ENCODE peak calls at places on chromosomes 2 and 18, in six cellular contexts. D is K562, A is H1, X is GM23338, G is HepG2, E is WTC11. O is an unnamed sample.
A peak's percentile ranks its signal among the peaks of the same experiment; 100 is the strongest.

GRCh38 chr18:47040982-47041381 is 5.6 kb upstream of the ELOA2 start:
- DNase-seq in D (no peak), A (no peak), X (no peak), G (no peak), E (no peak), O (no peak)

GRCh38 chr2:153912798-153913396 is 41.2 kb downstream of the GALNT13 start:
- DNase-seq in D (no peak), A (no peak), X (no peak), G (no peak), E (no peak), O (no peak)

GRCh38 chr2:168526641-168527040 is 70.6 kb downstream of the CERS6 start:
- DNase-seq in D (no peak), A (no peak), X (no peak), G (no peak), E (no peak), O (no peak)

GRCh38 chr2:58387701-58388100 is 146.6 kb upstream of the FANCL start:
- DNase-seq in D (no peak), A (no peak), X (no peak), G (no peak), E (no peak), O (no peak)

GRCh38 chr2:71798266-71799012 is 345.1 kb downstream of the DYSF start:
- DNase-seq in D (peak; percentile 84), A (peak; percentile 83), X (peak; percentile 87), G (peak; percentile 61), E (peak; percentile 76), O (no peak)

GRCh38 chr18:75455249-75456183 is 28.0 kb upstream of the SMIM21 start:
- DNase-seq in D (no peak), A (peak; percentile 69), X (peak; percentile 57), G (no peak), E (peak; percentile 63), O (no peak)

GRCh38 chr18:79699653-79700052 is 20.1 kb downstream of the CTDP1 start:
- DNase-seq in D (no peak), A (no peak), X (no peak), G (no peak), E (no peak), O (no peak)

GRCh38 chr2:136305517-136306192 is 187.7 kb upstream of the CXCR4 start:
- DNase-seq in D (no peak), A (no peak), X (no peak), G (no peak), E (no peak), O (no peak)

GRCh38 chr2:217553689-217554088 is 449.1 kb downstream of the TNS1 start:
- DNase-seq in D (no peak), A (no peak), X (no peak), G (no peak), E (no peak), O (no peak)

DNA sequence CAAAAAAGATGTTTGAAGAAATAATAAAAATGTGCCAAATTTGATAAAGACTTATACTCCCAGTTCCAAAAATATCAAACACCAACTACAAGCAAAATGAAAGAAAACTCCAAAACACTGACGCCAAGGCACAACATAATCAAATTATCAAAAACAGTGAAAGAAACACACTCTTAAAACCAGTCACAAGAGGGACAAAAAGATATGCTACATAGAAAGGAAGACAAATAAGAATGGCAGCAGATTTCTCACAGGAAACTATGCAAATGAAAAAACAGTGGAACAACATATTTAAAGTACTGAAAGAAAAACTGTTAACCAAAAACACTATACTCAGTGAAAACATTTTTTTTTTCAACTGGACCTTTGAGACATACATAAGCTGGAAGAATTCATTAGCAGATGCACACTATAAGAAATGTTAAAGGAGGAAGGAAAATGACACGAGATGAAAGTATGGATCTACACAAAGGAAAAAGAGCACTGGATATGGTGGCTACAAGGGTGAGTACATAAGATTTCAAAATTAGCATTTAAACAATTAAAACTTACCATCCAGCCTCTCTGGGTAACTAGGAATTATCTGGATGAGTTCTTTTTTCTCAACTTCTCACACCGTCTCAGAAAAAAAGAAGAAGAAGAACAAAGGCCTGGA is 94.0 kb upstream of the ACVR1C start:
- DNase-seq in D (no peak), A (no peak), X (peak; percentile 20), G (no peak), E (no peak), O (no peak)
- TF ChIP-seq CREB1 in D (no peak), A (no peak), X (no peak), G (no peak), E (no peak), O (no peak)

GRCh38 chr2:101151141-101151858 is at the start of gene TBC1D8:
- DNase-seq in D (peak; percentile 96), A (peak; percentile 89), X (peak; percentile 91), G (peak; percentile 84), E (peak; percentile 89), O (no peak)

GRCh38 chr2:101147971-101148370 is 3.2 kb downstream of the TBC1D8 start:
- DNase-seq in D (no peak), A (no peak), X (no peak), G (no peak), E (no peak), O (no peak)

GRCh38 chr2:101150306-101151140 is 659 bp downstream of the TBC1D8 start:
- DNase-seq in D (peak; percentile 48), A (peak; percentile 77), X (peak; percentile 57), G (no peak), E (peak; percentile 57), O (no peak)

GRCh38 chr2:101148777-101149176 is 2.4 kb downstream of the TBC1D8 start:
- DNase-seq in D (no peak), A (no peak), X (no peak), G (no peak), E (no peak), O (no peak)

DNA sequence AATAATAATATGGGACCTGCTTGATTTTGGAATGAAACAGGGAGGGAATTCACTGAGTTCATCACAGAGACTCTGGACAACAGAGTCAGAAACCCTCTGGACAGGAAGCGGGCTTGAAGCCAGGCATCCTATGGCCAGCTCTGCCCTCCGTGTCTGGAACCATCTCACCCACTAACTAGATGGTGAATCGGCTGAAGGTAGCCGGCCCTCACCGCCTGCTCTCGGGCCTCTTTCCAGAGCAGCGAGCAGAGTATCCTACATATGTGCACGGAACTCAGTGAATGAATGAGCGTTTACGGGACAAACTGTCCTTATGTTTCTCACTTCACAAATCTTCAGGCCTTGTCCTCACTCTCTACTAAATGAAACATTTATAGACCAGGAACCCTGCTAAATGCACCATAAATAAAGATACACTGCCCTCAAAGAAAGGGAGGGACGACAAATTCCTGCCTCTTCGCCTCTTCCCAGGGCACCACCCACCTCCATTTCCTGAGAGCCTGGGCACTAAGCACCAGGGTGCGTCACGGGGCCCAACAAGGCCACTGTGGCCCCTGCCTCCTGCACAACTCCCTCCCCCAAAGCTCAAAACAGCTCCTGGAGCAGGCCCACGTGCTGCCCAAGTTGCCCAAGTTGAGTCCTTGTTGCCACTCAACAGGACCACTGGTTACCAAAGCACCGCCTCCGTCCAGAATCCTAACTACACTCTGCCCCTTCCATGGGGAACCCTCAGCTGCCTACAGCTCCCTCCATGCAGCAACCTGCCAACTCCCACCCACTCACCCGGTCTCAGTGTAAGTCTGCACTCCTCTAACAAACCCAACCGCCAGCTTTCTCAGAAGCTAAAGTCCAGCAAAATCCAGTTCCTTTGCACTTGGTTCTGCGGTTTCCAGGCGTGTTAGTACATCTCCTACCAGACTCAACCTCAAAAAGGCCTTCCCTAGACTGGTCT is 1.7 kb downstream of the TBC1D8 start:
- DNase-seq in D (no peak), A (no peak), X (peak; percentile 32), G (peak; percentile 74), E (peak; percentile 22), O (no peak)
- TF ChIP-seq CREB1 in D (no peak), A (no peak), X (no peak), G (no peak), E (no peak), O (no peak)

DNA sequence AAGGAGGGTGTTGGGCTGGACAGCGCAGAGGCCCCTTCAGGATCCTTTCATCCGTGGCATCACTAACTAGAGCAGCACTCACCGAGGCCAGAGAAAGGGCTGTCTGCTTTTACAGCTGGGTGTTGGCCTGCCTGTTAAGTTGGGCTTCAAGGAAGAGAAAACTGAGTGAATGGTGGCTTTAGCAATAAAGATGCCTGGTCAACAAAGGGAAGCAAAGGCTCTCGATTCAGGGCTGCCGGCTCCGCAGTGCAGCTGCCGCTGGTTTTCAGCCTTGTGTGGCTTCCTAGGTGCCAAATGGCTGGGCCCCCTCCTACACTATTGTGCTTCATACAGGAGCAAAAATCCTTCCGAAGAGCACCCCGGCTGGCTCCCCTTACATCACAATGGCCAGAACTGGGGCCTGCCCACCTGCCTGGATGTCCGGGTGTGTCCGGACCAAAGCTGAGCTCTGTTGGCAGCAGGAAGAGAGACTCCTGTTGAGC is 61.0 kb upstream of the GPR45 start:
- DNase-seq in D (no peak), A (peak; percentile 55), X (no peak), G (no peak), E (no peak), O (no peak)
- TF ChIP-seq CREB1 in D (no peak), A (no peak), X (no peak), G (no peak), E (no peak), O (no peak)

DNA sequence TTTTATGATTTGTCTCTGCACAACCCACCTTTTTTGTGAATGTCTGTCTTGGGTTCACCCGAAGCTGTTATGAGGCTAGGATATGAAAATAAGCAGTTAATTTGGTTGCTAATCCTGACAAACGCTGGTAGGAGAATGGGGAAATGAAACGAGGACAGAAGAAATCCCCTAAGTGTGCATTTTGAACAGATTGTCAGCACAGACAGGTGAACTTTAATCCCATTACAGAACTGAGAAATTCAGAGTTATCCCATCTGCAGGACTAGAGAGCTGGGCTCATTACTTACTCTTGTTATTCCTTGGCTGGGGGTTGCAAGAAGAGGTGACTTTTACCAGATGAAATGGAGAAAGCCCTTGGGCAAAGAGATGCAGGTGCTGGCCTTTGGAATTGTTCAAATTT is 123.3 kb upstream of the NYAP2 start:
- DNase-seq in D (no peak), A (no peak), X (no peak), G (no peak), E (no peak), O (peak; percentile 77)
- TF ChIP-seq CREB1 in D (no peak), A (no peak), X (no peak), G (no peak), E (no peak), O (no peak)

O was measured in GM12878.